ENCODE peak calls at places on chromosomes 3 and 15, in nine cellular contexts. H, F, S, Z, N, J, P, Y and L are unnamed samples. For H3K4me1, the result is how much of the 10 kb centered on the place peaks cover.

GRCh38 chr3:26623409-26624208 is 1.0 kb downstream of the LRRC3B start:
- DNase-seq in H (no peak), F (no peak), S (no peak), Z (no peak), N (no peak), J (no peak), P (no peak), Y (no peak), L (no peak)

GRCh38 chr3:177314897-177315296 is 117.6 kb upstream of the TBL1XR1 start:
- DNase-seq in H (no peak), F (no peak), S (no peak), Z (no peak), N (no peak), J (no peak), P (no peak), Y (no peak), L (no peak)

GRCh38 chr15:64045774-64046346 is 425 bp downstream of the DAPK2 start:
- DNase-seq in H (peak), F (no peak), S (peak), Z (peak), N (no peak), J (peak), P (peak), Y (no peak), L (peak)

GRCh38 chr15:68310811-68311463 is 33.4 kb downstream of the FEM1B start:
- DNase-seq in H (no peak), F (peak), S (peak), Z (no peak), N (no peak), J (no peak), P (peak), Y (no peak), L (peak)

GRCh38 chr3:67781218-67781617 is 126.8 kb upstream of the SUCLG2 start:
- DNase-seq in H (no peak), F (no peak), S (no peak), Z (no peak), N (no peak), J (no peak), P (no peak), Y (no peak), L (no peak)

GRCh38 chr3:172065967-172066762 is 26.8 kb downstream of the FNDC3B start:
- DNase-seq in H (no peak), F (no peak), S (no peak), Z (no peak), N (no peak), J (no peak), P (no peak), Y (peak), L (no peak)

GRCh38 chr3:10992017-10992945 is at the start of gene SLC6A1:
- DNase-seq in H (peak), F (no peak), S (peak), Z (no peak), N (no peak), J (no peak), P (no peak), Y (no peak), L (peak)

GRCh38 chr3:184261270-184262165 is at the start of gene CAMK2N2:
- DNase-seq in H (peak), F (no peak), S (no peak), Z (peak), N (peak), J (peak), P (peak), Y (peak), L (peak)

GRCh38 chr3:124700880-124701684 is 29.2 kb upstream of the UMPS start:
- DNase-seq in H (no peak), F (no peak), S (no peak), Z (peak), N (no peak), J (no peak), P (peak), Y (peak), L (no peak)

GRCh38 chr3:143526016-143526540 is 322.2 kb downstream of the SLC9A9 start:
- DNase-seq in H (no peak), F (no peak), S (no peak), Z (no peak), N (no peak), J (no peak), P (no peak), Y (no peak), L (no peak)

GRCh38 chr3:31884251-31884650 is 96.8 kb downstream of the OSBPL10 start:
- DNase-seq in H (no peak), F (no peak), S (no peak), Z (no peak), N (no peak), J (no peak), P (no peak), Y (no peak), L (no peak)
- H3K4me1 ChIP-seq in H (under half), F (under half), S (under half), Z (under half), N (under half), J (under half), P (under half), Y (under half), L (under half)

GRCh38 chr3:13574798-13575451 is 26.0 kb downstream of the FBLN2 start:
- DNase-seq in H (no peak), F (no peak), S (no peak), Z (no peak), N (no peak), J (no peak), P (no peak), Y (peak), L (peak)
- H3K4me3 ChIP-seq in H (no peak), F (no peak), S (no peak), Z (no peak), N (no peak), J (no peak), P (no peak), Y (no peak), L (no peak)

DNA sequence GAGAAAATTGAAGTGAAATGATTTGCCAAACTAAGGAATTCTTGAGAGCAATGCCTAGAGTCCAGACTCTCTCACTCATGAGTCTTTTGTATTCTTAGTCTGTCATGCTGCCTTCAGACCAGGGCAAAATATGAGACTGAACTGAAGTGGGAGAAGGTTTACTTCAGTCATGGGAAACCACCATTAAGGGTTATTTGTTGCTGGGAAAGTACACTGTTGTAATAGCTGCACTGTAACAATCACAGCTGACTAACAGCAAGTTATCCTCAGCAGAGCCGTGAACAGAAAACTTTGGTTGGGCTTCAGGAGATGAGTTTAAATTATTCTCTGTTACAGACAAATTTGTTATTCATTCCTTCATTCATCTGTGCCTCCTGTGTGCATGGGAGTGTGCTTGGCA is 258.5 kb downstream of the ROBO2 start:
- DNase-seq in H (no peak), F (no peak), S (no peak), Z (no peak), N (no peak), J (no peak), P (no peak), Y (peak), L (no peak)
- H3K27ac ChIP-seq in H (no peak), F (no peak), S (no peak), Z (no peak), N (no peak), J (no peak), P (no peak), Y (no peak), L (no peak)

GRCh38 chr15:77495806-77496589 is 75.3 kb downstream of the HMG20A start:
- DNase-seq in H (peak), F (no peak), S (no peak), Z (peak), N (no peak), J (no peak), P (no peak), Y (peak), L (no peak)
- H3K4me1 ChIP-seq in H (half or more), F (under half), S (under half), Z (under half), N (under half), J (under half), P (under half), Y (under half), L (under half)

GRCh38 chr3:178558637-178559036 is 22.4 kb downstream of the KCNMB2 start:
- DNase-seq in H (no peak), F (no peak), S (no peak), Z (no peak), N (no peak), J (no peak), P (no peak), Y (no peak), L (no peak)
- H3K4me3 ChIP-seq in H (no peak), F (no peak), S (no peak), Z (no peak), N (no peak), J (no peak), P (no peak), Y (no peak), L (no peak)

DNA sequence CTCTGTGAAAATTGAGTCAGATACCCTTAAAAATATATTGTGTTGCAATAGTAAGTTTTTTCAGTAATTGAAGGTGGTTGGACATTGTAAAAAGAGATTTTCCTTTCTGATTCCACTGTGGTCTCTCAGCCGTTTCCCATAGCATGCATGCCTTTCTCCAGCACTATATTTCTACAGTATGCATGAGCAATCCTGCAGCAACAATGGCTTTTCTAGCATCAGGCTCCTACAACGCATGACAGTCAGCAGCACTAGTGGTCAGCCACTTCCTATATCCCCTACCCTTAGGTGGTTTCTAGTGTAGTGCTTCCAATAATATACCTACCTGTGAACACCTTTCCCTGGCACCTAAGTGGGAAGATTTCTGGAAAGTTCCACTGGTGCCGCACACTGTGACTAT is 55.4 kb upstream of the SNRPN start:
- DNase-seq in H (no peak), F (no peak), S (no peak), Z (no peak), N (no peak), J (no peak), P (no peak), Y (peak), L (no peak)
- H3K27ac ChIP-seq in H (no peak), F (no peak), S (no peak), Z (no peak), N (no peak), J (no peak), P (no peak), Y (no peak), L (no peak)

GRCh38 chr3:28042095-28042635 is 199.3 kb upstream of the CMC1 start:
- DNase-seq in H (no peak), F (no peak), S (no peak), Z (no peak), N (no peak), J (no peak), P (no peak), Y (no peak), L (no peak)
- H3K4me1 ChIP-seq in H (under half), F (under half), S (under half), Z (under half), N (under half), J (under half), P (under half), Y (under half), L (under half)